ENCODE peak calls at places on chromosomes 5 and 9, in six cellular contexts. One of them, this sample, is unnamed. For H3K9me3, the result is how much of the 10 kb centered on the place peaks cover.

GRCh38 chr5:2894347-2895135 is 143.1 kb upstream of the IRX2 start:
- DNase-seq in right lobe of liver: peak
- DNase-seq in lower lobe of right lung: no peak
- DNase-seq in CD8-positive, alpha-beta memory T cell: no peak
- DNase-seq in right atrium auricular region: peak
- DNase-seq in HCT116: no peak
- DNase-seq in this sample: no peak

GRCh38 chr9:88808019-88808656 is 183.1 kb upstream of the S1PR3 start:
- DNase-seq in right lobe of liver: no peak
- DNase-seq in lower lobe of right lung: no peak
- DNase-seq in CD8-positive, alpha-beta memory T cell: no peak
- DNase-seq in right atrium auricular region: no peak
- DNase-seq in HCT116: no peak
- DNase-seq in this sample: no peak

GRCh38 chr9:132241840-132242620 is 80.2 kb downstream of the NTNG2 start:
- DNase-seq in right lobe of liver: no peak
- DNase-seq in lower lobe of right lung: peak
- DNase-seq in CD8-positive, alpha-beta memory T cell: peak
- DNase-seq in right atrium auricular region: no peak
- DNase-seq in HCT116: no peak
- DNase-seq in this sample: peak

GRCh38 chr9:101514056-101514455 is 19.6 kb upstream of the RNF20 start:
- DNase-seq in right lobe of liver: no peak
- DNase-seq in lower lobe of right lung: no peak
- DNase-seq in CD8-positive, alpha-beta memory T cell: no peak
- DNase-seq in right atrium auricular region: no peak
- DNase-seq in HCT116: no peak
- DNase-seq in this sample: no peak

GRCh38 chr9:87834357-87834756 is 48.3 kb upstream of the SPATA31E1 start:
- DNase-seq in right lobe of liver: no peak
- DNase-seq in lower lobe of right lung: no peak
- DNase-seq in CD8-positive, alpha-beta memory T cell: no peak
- DNase-seq in right atrium auricular region: no peak
- DNase-seq in HCT116: peak
- DNase-seq in this sample: no peak

GRCh38 chr5:150361301-150361700 is 3.8 kb downstream of the TCOF1 start:
- DNase-seq in right lobe of liver: no peak
- DNase-seq in lower lobe of right lung: no peak
- DNase-seq in CD8-positive, alpha-beta memory T cell: no peak
- DNase-seq in right atrium auricular region: no peak
- DNase-seq in HCT116: no peak
- DNase-seq in this sample: no peak

GRCh38 chr9:124894741-124895170 is 32.8 kb downstream of the ARPC5L start:
- DNase-seq in right lobe of liver: no peak
- DNase-seq in lower lobe of right lung: no peak
- DNase-seq in CD8-positive, alpha-beta memory T cell: peak
- DNase-seq in right atrium auricular region: no peak
- DNase-seq in HCT116: peak
- DNase-seq in this sample: peak

GRCh38 chr5:68505917-68506860 is 290.6 kb downstream of the PIK3R1 start:
- DNase-seq in right lobe of liver: no peak
- DNase-seq in lower lobe of right lung: no peak
- DNase-seq in CD8-positive, alpha-beta memory T cell: no peak
- DNase-seq in right atrium auricular region: no peak
- DNase-seq in HCT116: peak
- DNase-seq in this sample: no peak

GRCh38 chr5:142151436-142152382 is 43.1 kb downstream of the NDFIP1 start:
- DNase-seq in right lobe of liver: no peak
- DNase-seq in lower lobe of right lung: no peak
- DNase-seq in CD8-positive, alpha-beta memory T cell: peak
- DNase-seq in right atrium auricular region: peak
- DNase-seq in HCT116: peak
- DNase-seq in this sample: peak

GRCh38 chr5:96626956-96627355 is 35.2 kb upstream of the CAST start:
- DNase-seq in right lobe of liver: no peak
- DNase-seq in lower lobe of right lung: no peak
- DNase-seq in CD8-positive, alpha-beta memory T cell: no peak
- DNase-seq in right atrium auricular region: no peak
- DNase-seq in HCT116: no peak
- DNase-seq in this sample: no peak

GRCh38 chr5:56757077-56757476 is 58.3 kb upstream of the MAP3K1 start:
- DNase-seq in right lobe of liver: no peak
- DNase-seq in lower lobe of right lung: no peak
- DNase-seq in CD8-positive, alpha-beta memory T cell: no peak
- DNase-seq in right atrium auricular region: no peak
- DNase-seq in HCT116: no peak
- DNase-seq in this sample: no peak

GRCh38 chr9:19999491-20000057 is 210.7 kb upstream of the SLC24A2 start:
- DNase-seq in right lobe of liver: no peak
- DNase-seq in lower lobe of right lung: no peak
- DNase-seq in CD8-positive, alpha-beta memory T cell: no peak
- DNase-seq in right atrium auricular region: no peak
- DNase-seq in HCT116: peak
- DNase-seq in this sample: no peak

GRCh38 chr5:66932446-66932845 is 264.2 kb downstream of the CD180 start:
- DNase-seq in right lobe of liver: no peak
- DNase-seq in lower lobe of right lung: no peak
- DNase-seq in CD8-positive, alpha-beta memory T cell: no peak
- DNase-seq in right atrium auricular region: no peak
- DNase-seq in HCT116: no peak
- DNase-seq in this sample: no peak

GRCh38 chr5:173567548-173567947 is 48.9 kb downstream of the BOD1 start:
- DNase-seq in right lobe of liver: peak
- DNase-seq in lower lobe of right lung: no peak
- DNase-seq in CD8-positive, alpha-beta memory T cell: no peak
- DNase-seq in right atrium auricular region: no peak
- DNase-seq in HCT116: no peak
- DNase-seq in this sample: no peak

GRCh38 chr9:126859111-126859510 is 1.3 kb upstream of the ZBTB34 start:
- DNase-seq in right lobe of liver: no peak
- DNase-seq in lower lobe of right lung: no peak
- DNase-seq in CD8-positive, alpha-beta memory T cell: no peak
- DNase-seq in right atrium auricular region: no peak
- DNase-seq in HCT116: no peak
- DNase-seq in this sample: no peak

GRCh38 chr5:67960939-67961338 is 254.6 kb upstream of the PIK3R1 start:
- DNase-seq in right lobe of liver: no peak
- DNase-seq in lower lobe of right lung: no peak
- DNase-seq in CD8-positive, alpha-beta memory T cell: no peak
- DNase-seq in right atrium auricular region: no peak
- DNase-seq in HCT116: no peak
- DNase-seq in this sample: no peak

GRCh38 chr9:32677931-32678330 is 42.5 kb upstream of the TAF1L start:
- DNase-seq in right lobe of liver: no peak
- DNase-seq in lower lobe of right lung: no peak
- DNase-seq in CD8-positive, alpha-beta memory T cell: no peak
- DNase-seq in right atrium auricular region: no peak
- DNase-seq in HCT116: no peak
- DNase-seq in this sample: no peak

GRCh38 chr9:89021154-89021803 is 30.0 kb downstream of the S1PR3 start:
- DNase-seq in right lobe of liver: no peak
- DNase-seq in lower lobe of right lung: no peak
- DNase-seq in CD8-positive, alpha-beta memory T cell: no peak
- DNase-seq in right atrium auricular region: peak
- DNase-seq in HCT116: peak
- DNase-seq in this sample: no peak

GRCh38 chr5:12072441-12072840 is 168.2 kb upstream of the CTNND2 start:
- DNase-seq in right lobe of liver: no peak
- DNase-seq in lower lobe of right lung: no peak
- DNase-seq in CD8-positive, alpha-beta memory T cell: no peak
- DNase-seq in right atrium auricular region: no peak
- DNase-seq in HCT116: no peak
- DNase-seq in this sample: no peak

GRCh38 chr5:543755-544674 is 19.8 kb upstream of the SLC9A3 start:
- DNase-seq in right lobe of liver: no peak
- DNase-seq in lower lobe of right lung: peak
- DNase-seq in CD8-positive, alpha-beta memory T cell: no peak
- DNase-seq in right atrium auricular region: peak
- DNase-seq in HCT116: no peak
- DNase-seq in this sample: peak

GRCh38 chr9:137531099-137531765 is 19.0 kb downstream of the PNPLA7 start:
- DNase-seq in right lobe of liver: no peak
- DNase-seq in lower lobe of right lung: no peak
- DNase-seq in CD8-positive, alpha-beta memory T cell: no peak
- DNase-seq in right atrium auricular region: no peak
- DNase-seq in HCT116: no peak
- DNase-seq in this sample: no peak

GRCh38 chr9:81573415-81574321 is 115.7 kb downstream of the TLE1 start:
- DNase-seq in right lobe of liver: no peak
- DNase-seq in lower lobe of right lung: no peak
- DNase-seq in CD8-positive, alpha-beta memory T cell: no peak
- DNase-seq in right atrium auricular region: no peak
- DNase-seq in HCT116: no peak
- DNase-seq in this sample: no peak

GRCh38 chr9:7653262-7653661 is 146.3 kb downstream of the DMAC1 start:
- DNase-seq in right lobe of liver: no peak
- DNase-seq in lower lobe of right lung: no peak
- DNase-seq in CD8-positive, alpha-beta memory T cell: no peak
- DNase-seq in right atrium auricular region: no peak
- DNase-seq in HCT116: no peak
- DNase-seq in this sample: no peak

GRCh38 chr9:126536836-126537465 is 76.8 kb upstream of the LMX1B start:
- DNase-seq in right lobe of liver: no peak
- DNase-seq in lower lobe of right lung: peak
- DNase-seq in CD8-positive, alpha-beta memory T cell: no peak
- DNase-seq in right atrium auricular region: no peak
- DNase-seq in HCT116: no peak
- DNase-seq in this sample: no peak

GRCh38 chr5:56917534-56917933 is 8.1 kb downstream of the SETD9 start:
- DNase-seq in right lobe of liver: peak
- DNase-seq in lower lobe of right lung: no peak
- DNase-seq in CD8-positive, alpha-beta memory T cell: no peak
- DNase-seq in right atrium auricular region: no peak
- DNase-seq in HCT116: no peak
- DNase-seq in this sample: no peak

GRCh38 chr9:127353882-127354281 is 43.1 kb upstream of the SLC2A8 start:
- DNase-seq in right lobe of liver: no peak
- DNase-seq in lower lobe of right lung: no peak
- DNase-seq in CD8-positive, alpha-beta memory T cell: no peak
- DNase-seq in right atrium auricular region: no peak
- DNase-seq in HCT116: no peak
- DNase-seq in this sample: no peak

GRCh38 chr5:151151793-151152192 is 5.8 kb downstream of the ANXA6 start:
- DNase-seq in right lobe of liver: no peak
- DNase-seq in lower lobe of right lung: peak
- DNase-seq in CD8-positive, alpha-beta memory T cell: no peak
- DNase-seq in right atrium auricular region: peak
- DNase-seq in HCT116: no peak
- DNase-seq in this sample: no peak

GRCh38 chr9:32550046-32550608 is 2.0 kb upstream of the SMIM27 start:
- DNase-seq in right lobe of liver: no peak
- DNase-seq in lower lobe of right lung: no peak
- DNase-seq in CD8-positive, alpha-beta memory T cell: no peak
- DNase-seq in right atrium auricular region: no peak
- DNase-seq in HCT116: no peak
- DNase-seq in this sample: no peak

DNA sequence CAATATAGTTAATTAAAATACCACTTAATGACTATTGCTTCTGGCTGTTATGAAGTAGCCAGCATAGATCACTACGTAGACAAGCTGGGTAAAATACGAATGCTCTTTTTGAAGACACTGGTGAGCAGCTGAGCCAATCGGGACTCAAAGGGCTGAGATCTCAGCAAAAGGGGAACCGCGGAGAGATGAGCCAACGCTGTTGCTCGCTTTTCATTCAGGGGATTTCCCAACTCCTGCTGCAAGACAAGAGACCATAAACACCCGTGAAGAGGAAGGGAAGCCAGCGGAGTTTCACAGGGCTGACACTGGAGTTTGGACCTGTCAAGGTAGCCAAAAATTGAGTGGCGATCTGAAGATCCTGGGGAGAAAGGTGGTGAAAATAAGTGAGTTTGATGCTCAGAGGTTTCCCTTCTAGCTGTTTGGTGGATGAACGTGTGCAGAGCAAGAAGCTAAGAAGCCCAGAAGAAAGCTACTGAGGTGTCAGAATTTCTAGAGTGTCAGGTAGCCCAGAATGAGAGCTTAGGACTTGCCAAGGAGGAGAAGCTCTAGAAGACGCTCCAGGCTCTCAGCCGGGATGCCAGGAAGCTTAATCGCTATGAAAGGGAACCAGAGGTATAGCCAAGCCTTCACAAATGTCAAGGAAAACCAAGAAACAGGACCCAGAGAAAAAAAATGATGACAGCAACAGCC is 79.6 kb upstream of the RNU6ATAC start:
- DNase-seq in right lobe of liver: no peak
- DNase-seq in lower lobe of right lung: peak
- DNase-seq in CD8-positive, alpha-beta memory T cell: no peak
- DNase-seq in right atrium auricular region: peak
- DNase-seq in HCT116: no peak
- DNase-seq in this sample: peak
- H3K27ac ChIP-seq in right lobe of liver: no peak
- H3K27ac ChIP-seq in lower lobe of right lung: peak
- H3K27ac ChIP-seq in CD8-positive, alpha-beta memory T cell: no peak
- H3K27ac ChIP-seq in right atrium auricular region: no peak
- H3K27ac ChIP-seq in HCT116: no peak
- H3K27ac ChIP-seq in this sample: no peak

DNA sequence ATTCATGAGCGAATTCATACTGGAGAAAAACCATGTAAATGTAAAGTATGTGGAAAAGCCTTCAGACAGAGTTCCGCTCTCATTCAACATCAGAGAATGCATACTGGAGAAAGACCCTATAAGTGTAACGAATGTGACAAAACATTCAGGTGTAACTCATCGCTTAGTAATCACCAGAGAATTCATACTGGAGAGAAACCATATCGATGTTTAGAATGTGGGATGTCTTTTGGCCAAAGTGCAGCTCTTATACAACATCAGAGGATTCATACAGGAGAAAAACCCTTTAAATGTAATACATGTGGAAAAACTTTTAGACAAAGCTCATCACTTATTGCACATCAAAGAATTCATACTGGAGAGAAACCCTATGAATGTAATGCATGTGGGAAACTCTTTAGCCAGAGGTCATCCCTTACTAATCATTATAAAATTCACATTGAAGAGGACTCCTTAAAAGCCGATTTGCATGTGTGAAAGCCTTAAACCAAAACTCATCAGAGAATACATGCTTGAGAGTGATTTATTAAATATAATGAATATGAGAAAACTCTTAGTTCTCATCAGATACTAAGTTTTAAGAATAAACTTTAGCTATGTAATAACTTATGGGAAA is 11.8 kb upstream of the ZFP2 start:
- DNase-seq in right lobe of liver: no peak
- DNase-seq in lower lobe of right lung: no peak
- DNase-seq in CD8-positive, alpha-beta memory T cell: no peak
- DNase-seq in right atrium auricular region: no peak
- DNase-seq in HCT116: no peak
- DNase-seq in this sample: no peak
- H3K9me3 ChIP-seq in right lobe of liver: under half
- H3K9me3 ChIP-seq in lower lobe of right lung: half or more
- H3K9me3 ChIP-seq in CD8-positive, alpha-beta memory T cell: half or more
- H3K9me3 ChIP-seq in right atrium auricular region: under half
- H3K9me3 ChIP-seq in HCT116: under half
- H3K9me3 ChIP-seq in this sample: half or more

GRCh38 chr5:77168187-77168883 is 42.1 kb upstream of the PDE8B start:
- DNase-seq in right lobe of liver: peak
- DNase-seq in lower lobe of right lung: peak
- DNase-seq in CD8-positive, alpha-beta memory T cell: no peak
- DNase-seq in right atrium auricular region: peak
- DNase-seq in HCT116: no peak
- DNase-seq in this sample: no peak
- H3K4me3 ChIP-seq in right lobe of liver: no peak
- H3K4me3 ChIP-seq in lower lobe of right lung: no peak
- H3K4me3 ChIP-seq in CD8-positive, alpha-beta memory T cell: no peak
- H3K4me3 ChIP-seq in right atrium auricular region: no peak
- H3K4me3 ChIP-seq in HCT116: no peak
- H3K4me3 ChIP-seq in this sample: no peak

GRCh38 chr5:148387325-148387724 is 3.6 kb downstream of the FBXO38 start:
- DNase-seq in right lobe of liver: no peak
- DNase-seq in lower lobe of right lung: no peak
- DNase-seq in CD8-positive, alpha-beta memory T cell: no peak
- DNase-seq in right atrium auricular region: no peak
- DNase-seq in HCT116: no peak
- DNase-seq in this sample: no peak
- H3K27ac ChIP-seq in right lobe of liver: no peak
- H3K27ac ChIP-seq in lower lobe of right lung: no peak
- H3K27ac ChIP-seq in CD8-positive, alpha-beta memory T cell: no peak
- H3K27ac ChIP-seq in right atrium auricular region: no peak
- H3K27ac ChIP-seq in HCT116: no peak
- H3K27ac ChIP-seq in this sample: peak